ENCODE peak calls at places on chromosomes 7 and 10, in four cellular contexts. One of them, this sample, is unnamed.

GRCh38 chr7:3866279-3866678 is 565.2 kb downstream of the SDK1 start:
- ATAC-seq in natural killer cell treated with Interleukin-12 subunit alpha and Interleukin-12 subunit beta and Interleukin-15 and Interleukin-18, amount 100 ng/mL, for 72 hours: no peak
- ATAC-seq in activated B cell treated with CpG ODN at 0.5 μM for 24 hours: no peak
- ATAC-seq in activated T-cell treated with anti-CD3 and anti-CD28 coated beads, Interleukin-2, amount 50 U/mL, for 72 hours: no peak
- ATAC-seq in this sample: no peak

GRCh38 chr7:41027428-41028115 is 675.3 kb downstream of the INHBA start:
- ATAC-seq in natural killer cell treated with Interleukin-12 subunit alpha and Interleukin-12 subunit beta and Interleukin-15 and Interleukin-18, amount 100 ng/mL, for 72 hours: no peak
- ATAC-seq in activated B cell treated with CpG ODN at 0.5 μM for 24 hours: no peak
- ATAC-seq in activated T-cell treated with anti-CD3 and anti-CD28 coated beads, Interleukin-2, amount 50 U/mL, for 72 hours: no peak
- ATAC-seq in this sample: no peak

GRCh38 chr10:87038286-87038717 is 18.2 kb downstream of the FAM25A start:
- ATAC-seq in natural killer cell treated with Interleukin-12 subunit alpha and Interleukin-12 subunit beta and Interleukin-15 and Interleukin-18, amount 100 ng/mL, for 72 hours: peak; percentile 43
- ATAC-seq in activated B cell treated with CpG ODN at 0.5 μM for 24 hours: no peak
- ATAC-seq in activated T-cell treated with anti-CD3 and anti-CD28 coated beads, Interleukin-2, amount 50 U/mL, for 72 hours: peak; percentile 12
- ATAC-seq in this sample: peak; percentile 24

GRCh38 chr10:123665371-123666286 is 526 bp upstream of the GPR26 start:
- ATAC-seq in natural killer cell treated with Interleukin-12 subunit alpha and Interleukin-12 subunit beta and Interleukin-15 and Interleukin-18, amount 100 ng/mL, for 72 hours: no peak
- ATAC-seq in activated B cell treated with CpG ODN at 0.5 μM for 24 hours: no peak
- ATAC-seq in activated T-cell treated with anti-CD3 and anti-CD28 coated beads, Interleukin-2, amount 50 U/mL, for 72 hours: no peak
- ATAC-seq in this sample: peak; percentile 9

GRCh38 chr7:115260381-115260780 is 338.5 kb downstream of the MDFIC start:
- ATAC-seq in natural killer cell treated with Interleukin-12 subunit alpha and Interleukin-12 subunit beta and Interleukin-15 and Interleukin-18, amount 100 ng/mL, for 72 hours: no peak
- ATAC-seq in activated B cell treated with CpG ODN at 0.5 μM for 24 hours: no peak
- ATAC-seq in activated T-cell treated with anti-CD3 and anti-CD28 coated beads, Interleukin-2, amount 50 U/mL, for 72 hours: no peak
- ATAC-seq in this sample: no peak

GRCh38 chr7:129970816-129971215 is 18.1 kb upstream of the UBE2H start:
- ATAC-seq in natural killer cell treated with Interleukin-12 subunit alpha and Interleukin-12 subunit beta and Interleukin-15 and Interleukin-18, amount 100 ng/mL, for 72 hours: no peak
- ATAC-seq in activated B cell treated with CpG ODN at 0.5 μM for 24 hours: no peak
- ATAC-seq in activated T-cell treated with anti-CD3 and anti-CD28 coated beads, Interleukin-2, amount 50 U/mL, for 72 hours: no peak
- ATAC-seq in this sample: no peak

GRCh38 chr7:7183061-7183832 is 903 bp downstream of the C1GALT1 start:
- ATAC-seq in natural killer cell treated with Interleukin-12 subunit alpha and Interleukin-12 subunit beta and Interleukin-15 and Interleukin-18, amount 100 ng/mL, for 72 hours: peak; percentile 46
- ATAC-seq in activated B cell treated with CpG ODN at 0.5 μM for 24 hours: peak; percentile 11
- ATAC-seq in activated T-cell treated with anti-CD3 and anti-CD28 coated beads, Interleukin-2, amount 50 U/mL, for 72 hours: peak; percentile 38
- ATAC-seq in this sample: peak; percentile 61

GRCh38 chr7:139543801-139544603 is 20.5 kb downstream of the CLEC2L start:
- ATAC-seq in natural killer cell treated with Interleukin-12 subunit alpha and Interleukin-12 subunit beta and Interleukin-15 and Interleukin-18, amount 100 ng/mL, for 72 hours: no peak
- ATAC-seq in activated B cell treated with CpG ODN at 0.5 μM for 24 hours: no peak
- ATAC-seq in activated T-cell treated with anti-CD3 and anti-CD28 coated beads, Interleukin-2, amount 50 U/mL, for 72 hours: no peak
- ATAC-seq in this sample: no peak

This sample was measured in stimulated activated memory B cell treated with anti-CD40 and anti-IgM and Interleukin-4, amounts not matched to agents 10 μg/mL and 1 μg/mL and 100 μg/mL, for 72 hours.